ENCODE peak calls at places on chromosome X, in five cellular contexts. H, F, L, M and W are unnamed samples.

GRCh38 chrX:39931554-39932282 is 166.0 kb downstream of the BCOR start:
- DNase-seq in H (no peak), F (no peak), L (no peak), M (no peak), W (no peak)

GRCh38 chrX:106039920-106040319 is 1.4 kb upstream of the SERPINA7 start:
- DNase-seq in H (no peak), F (no peak), L (no peak), M (no peak), W (no peak)

GRCh38 chrX:3939967-3940610 is 226.6 kb upstream of the PRKX start:
- DNase-seq in H (no peak), F (peak), L (no peak), M (peak), W (no peak)

GRCh38 chrX:30748337-30748960 is 95.2 kb downstream of the GK start:
- DNase-seq in H (no peak), F (no peak), L (no peak), M (no peak), W (no peak)

GRCh38 chrX:134743121-134743520 is 84.8 kb upstream of the PLAC1 start:
- DNase-seq in H (no peak), F (no peak), L (no peak), M (no peak), W (no peak)

GRCh38 chrX:45619290-45619689 is 418.6 kb upstream of the DIPK2B start:
- DNase-seq in H (no peak), F (peak), L (no peak), M (peak), W (no peak)

GRCh38 chrX:83845397-83845796 is 15.5 kb upstream of the CYLC1 start:
- DNase-seq in H (peak), F (peak), L (no peak), M (peak), W (no peak)

GRCh38 chrX:103774070-103774642 is 2.5 kb upstream of the PLP1 start:
- DNase-seq in H (no peak), F (peak), L (peak), M (peak), W (no peak)

GRCh38 chrX:9842541-9842940 is 56.3 kb downstream of the SHROOM2 start:
- DNase-seq in H (peak), F (no peak), L (peak), M (peak), W (peak)

GRCh38 chrX:65607070-65607742 is 60.2 kb upstream of the MSN start:
- DNase-seq in H (no peak), F (peak), L (no peak), M (peak), W (no peak)

GRCh38 chrX:49171752-49172279 is at the start of gene PLP2:
- DNase-seq in H (no peak), F (peak), L (no peak), M (peak), W (no peak)

GRCh38 chrX:19543020-19543715 is 27.9 kb upstream of the MAP3K15 start:
- DNase-seq in H (no peak), F (no peak), L (no peak), M (no peak), W (no peak)

GRCh38 chrX:19560611-19561010 is 45.3 kb upstream of the MAP3K15 start:
- DNase-seq in H (no peak), F (peak), L (no peak), M (no peak), W (no peak)

GRCh38 chrX:24149346-24150050 is at the start of gene ZFX:
- DNase-seq in H (peak), F (peak), L (peak), M (peak), W (no peak)

GRCh38 chrX:57528670-57529255 is 63.0 kb upstream of the ZXDB start:
- DNase-seq in H (no peak), F (peak), L (peak), M (no peak), W (peak)

GRCh38 chrX:19410259-19410658 is 66.5 kb downstream of the PDHA1 start:
- DNase-seq in H (no peak), F (no peak), L (no peak), M (no peak), W (no peak)

GRCh38 chrX:29872831-29873230 is 342.5 kb upstream of the MAGEB2 start:
- DNase-seq in H (no peak), F (no peak), L (no peak), M (no peak), W (no peak)

GRCh38 chrX:39726810-39727209 is 370.9 kb downstream of the BCOR start:
- DNase-seq in H (no peak), F (peak), L (no peak), M (peak), W (no peak)

GRCh38 chrX:110002300-110003166 is at the start of gene TMEM164:
- DNase-seq in H (peak), F (peak), L (peak), M (peak), W (peak)
- H2BK120ac ChIP-seq in H (no peak), F (peak), L (no peak), M (peak), W (no peak)

DNA sequence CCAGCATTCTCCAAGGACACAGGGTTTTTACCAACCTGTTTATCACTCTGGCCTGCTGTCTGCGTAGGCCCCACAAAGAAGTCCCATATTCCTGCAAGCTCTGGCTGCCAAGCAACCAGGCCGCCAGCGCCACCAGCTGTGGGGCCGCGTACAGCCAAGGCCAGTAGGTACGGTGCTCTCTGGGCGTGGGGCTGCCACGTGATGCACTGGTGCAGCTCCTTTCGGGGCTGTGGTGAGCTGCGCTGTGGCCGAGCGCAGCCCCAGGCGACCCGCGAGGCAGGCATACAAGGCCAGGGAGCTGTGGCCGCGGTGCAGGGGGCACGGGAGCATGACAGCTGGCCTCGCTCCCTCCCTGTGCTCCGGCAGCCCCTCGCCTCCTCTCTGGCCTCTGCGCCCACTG is 22.2 kb downstream of the LUZP4 start:
- DNase-seq in H (no peak), F (no peak), L (peak), M (peak), W (peak)
- H2BK120ac ChIP-seq in H (no peak), F (no peak), L (no peak), M (no peak), W (no peak)

DNA sequence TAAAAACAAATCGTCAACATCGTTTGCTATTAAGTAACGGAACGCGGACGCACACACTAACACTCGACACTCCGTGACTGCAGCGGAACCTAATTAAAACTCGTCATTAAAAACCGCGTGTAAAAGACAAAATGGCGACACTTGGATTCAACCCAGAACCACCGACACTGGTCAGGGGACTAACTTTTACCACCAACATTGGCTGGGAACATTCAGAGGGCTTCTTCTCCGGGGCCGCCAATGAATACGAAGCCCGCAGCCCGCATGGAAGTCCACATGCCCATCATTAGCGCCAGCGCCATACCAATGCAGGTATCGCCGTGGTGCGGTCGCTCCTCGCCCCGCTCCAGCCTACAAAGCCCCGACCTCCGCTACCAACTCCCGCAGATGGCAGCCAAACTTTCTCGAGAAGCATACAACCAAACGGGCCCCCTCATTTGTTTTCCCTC is 498 bp downstream of the RBMX start:
- DNase-seq in H (no peak), F (no peak), L (no peak), M (peak), W (peak)
- H2BK120ac ChIP-seq in H (no peak), F (no peak), L (peak), M (no peak), W (no peak)

GRCh38 chrX:12949205-12949926 is 25.5 kb upstream of the TMSB4X start:
- DNase-seq in H (no peak), F (peak), L (no peak), M (peak), W (no peak)

GRCh38 chrX:12948495-12948894 is 26.4 kb upstream of the TMSB4X start:
- DNase-seq in H (no peak), F (no peak), L (no peak), M (no peak), W (no peak)

GRCh38 chrX:12950851-12951589 is 23.9 kb upstream of the TMSB4X start:
- DNase-seq in H (no peak), F (no peak), L (peak), M (no peak), W (no peak)

GRCh38 chrX:12951590-12951965 is 23.3 kb upstream of the TMSB4X start:
- DNase-seq in H (no peak), F (no peak), L (no peak), M (no peak), W (no peak)

DNA sequence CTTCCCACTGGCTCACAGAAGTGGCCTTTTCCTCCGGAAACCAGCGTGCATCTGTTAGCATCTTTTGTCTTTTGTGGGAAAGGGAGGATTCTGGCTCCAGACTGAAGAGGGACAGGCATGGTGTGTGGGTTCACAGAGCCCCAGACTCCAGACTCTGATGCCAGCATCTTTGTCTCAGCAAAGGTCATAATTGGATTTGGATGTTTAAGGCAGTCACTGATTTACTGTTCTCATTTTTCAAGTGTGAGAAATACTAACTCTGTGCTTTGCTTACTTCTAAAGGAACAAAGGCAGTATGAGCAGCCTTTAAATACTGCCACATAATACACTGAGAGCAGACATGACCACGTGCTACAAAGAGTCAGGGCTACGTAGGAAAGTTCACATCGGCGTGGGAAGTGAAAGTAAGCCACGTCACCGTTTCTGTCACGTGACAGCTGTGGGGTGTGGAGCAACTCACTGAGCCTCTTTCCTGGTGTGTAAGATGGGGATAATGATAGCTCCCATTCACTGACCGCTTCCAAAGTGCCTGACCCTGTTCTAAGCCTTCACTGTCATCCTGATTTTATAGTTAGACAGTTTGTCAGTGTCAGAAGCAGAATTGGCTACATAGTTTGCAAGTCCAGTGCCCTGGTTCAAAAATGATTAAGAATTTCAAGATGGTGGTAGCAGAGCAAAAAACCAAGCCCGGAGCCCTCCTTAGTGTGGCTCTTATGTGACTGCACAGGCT is 24.8 kb upstream of the TMSB4X start:
- DNase-seq in H (no peak), F (peak), L (no peak), M (peak), W (no peak)
- H2BK120ac ChIP-seq in H (no peak), F (peak), L (no peak), M (peak), W (no peak)

DNA sequence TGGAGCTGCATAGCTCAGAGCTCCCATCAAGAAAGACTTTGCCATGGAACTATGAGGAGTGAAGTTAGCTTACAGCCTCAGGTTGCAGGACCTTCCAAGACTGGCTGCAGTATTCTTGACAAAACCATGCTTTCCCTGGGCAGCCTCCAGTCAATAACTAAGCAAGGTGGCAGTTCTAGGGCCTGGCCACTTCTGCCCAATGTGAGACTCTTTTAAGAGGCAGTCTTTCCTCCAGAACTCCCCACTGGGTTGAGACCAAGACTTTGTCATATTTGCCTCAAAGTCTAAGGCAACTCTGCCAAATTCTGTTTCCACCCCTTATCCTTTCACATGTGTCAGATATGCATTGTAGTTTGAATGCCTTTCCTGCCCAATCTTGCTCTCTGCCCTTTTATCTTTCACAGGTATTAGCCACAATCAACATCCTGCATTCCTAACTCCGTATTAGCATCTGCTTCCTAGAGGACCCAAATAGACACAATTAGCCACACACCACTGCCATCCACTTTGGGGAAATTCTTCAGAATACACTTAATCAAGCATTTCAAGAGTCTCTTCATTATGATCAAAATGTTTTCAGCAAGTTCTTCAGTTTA is 17.7 kb upstream of the SLC25A43 start:
- DNase-seq in H (no peak), F (no peak), L (no peak), M (no peak), W (no peak)
- H2BK120ac ChIP-seq in H (no peak), F (no peak), L (no peak), M (no peak), W (no peak)

DNA sequence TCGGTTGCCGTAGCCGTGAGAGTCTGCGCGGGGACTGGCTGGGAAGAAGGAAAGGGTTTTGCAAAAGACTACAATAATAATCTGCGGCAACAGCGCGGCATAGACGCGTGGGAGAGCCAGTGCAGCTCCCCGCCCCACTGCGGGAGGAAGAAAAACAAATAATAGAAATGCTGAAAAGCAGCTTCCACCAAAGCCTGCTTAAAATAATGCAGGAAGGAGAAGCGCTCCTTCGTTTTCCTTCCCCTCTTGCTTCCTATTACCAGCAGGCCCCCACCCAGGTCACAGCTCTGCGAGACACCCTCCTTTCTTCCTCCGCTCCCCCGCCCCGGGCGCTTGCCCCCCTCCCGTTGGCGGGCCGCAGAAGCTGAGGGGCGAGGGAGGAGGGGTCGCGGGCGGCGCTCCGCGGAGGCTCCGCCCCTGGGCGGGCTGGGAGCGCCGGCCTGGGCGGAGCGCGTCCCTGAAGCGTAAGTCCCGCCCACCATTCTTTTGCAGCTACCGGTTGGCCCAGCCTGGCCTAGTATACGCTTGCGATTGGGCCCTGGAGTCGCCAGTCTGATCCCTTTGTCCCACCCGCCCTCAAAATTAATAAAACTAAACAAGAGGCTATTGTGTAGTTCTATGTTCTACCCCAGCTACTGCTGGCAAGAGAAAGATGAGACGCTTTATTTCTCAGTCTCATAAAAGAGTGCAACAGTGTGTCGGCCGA is 636 bp upstream of the AMOT start:
- DNase-seq in H (peak), F (peak), L (peak), M (peak), W (peak)
- H2BK120ac ChIP-seq in H (no peak), F (no peak), L (no peak), M (no peak), W (no peak)